ENCODE peak calls at places on chromosomes 12 and 14, in four cellular contexts. I is spleen, X is prostate gland, Y is sigmoid colon. E is an unnamed sample.

GRCh38 chr12:53173085-53173715 is 7.3 kb upstream of the ZNF740 start:
- DNase-seq in I (no peak), Y (no peak), X (no peak), E (no peak)

GRCh38 chr12:52010152-52010622 is 3.4 kb downstream of the TAMALIN start:
- DNase-seq in I (peak), Y (peak), X (no peak), E (no peak)

GRCh38 chr14:57963071-57963470 is 97.2 kb upstream of the SLC35F4 start:
- DNase-seq in Y (no peak), I (no peak), X (no peak), E (no peak)

GRCh38 chr12:52225752-52226151 is 7.3 kb upstream of the KRT7 start:
- DNase-seq in I (peak), X (no peak), Y (peak), E (no peak)

GRCh38 chr12:62813031-62813829 is 121.7 kb downstream of the PPM1H start:
- DNase-seq in Y (peak), I (peak), X (peak), E (no peak)

GRCh38 chr14:91250912-91251311 is 6.4 kb upstream of the GPR68 start:
- DNase-seq in I (no peak), Y (no peak), X (no peak), E (no peak)

GRCh38 chr14:32545109-32545857 is 216.2 kb downstream of the AKAP6 start:
- DNase-seq in X (no peak), Y (no peak), I (no peak), E (no peak)

GRCh38 chr14:85546390-85546789 is 16.4 kb downstream of the FLRT2 start:
- DNase-seq in Y (no peak), X (no peak), I (no peak), E (no peak)

GRCh38 chr12:188910-189621 is 24.9 kb downstream of the SLC6A12 start:
- DNase-seq in Y (no peak), X (no peak), I (peak), E (peak)

GRCh38 chr12:67663121-67663520 is 14.6 kb downstream of the DYRK2 start:
- DNase-seq in Y (no peak), X (no peak), I (no peak), E (no peak)

GRCh38 chr12:42695490-42695995 is 106.0 kb upstream of the PRICKLE1 start:
- DNase-seq in X (no peak), I (no peak), Y (no peak), E (no peak)

GRCh38 chr12:53869500-53869899 is 69.1 kb upstream of the HOXC13 start:
- DNase-seq in I (no peak), Y (no peak), X (no peak), E (no peak)

GRCh38 chr14:95527392-95528002 is 7.4 kb upstream of the GLRX5 start:
- DNase-seq in I (no peak), X (no peak), Y (peak), E (no peak)

GRCh38 chr12:16030729-16031128 is 119.6 kb downstream of the DERA start:
- DNase-seq in I (no peak), X (no peak), Y (no peak), E (no peak)

GRCh38 chr14:85333313-85333712 is 196.6 kb upstream of the FLRT2 start:
- DNase-seq in I (no peak), Y (no peak), X (no peak), E (no peak)

GRCh38 chr14:21053184-21054122 is 4.2 kb upstream of the RNASE8 start:
- DNase-seq in I (no peak), X (no peak), Y (no peak), E (no peak)

GRCh38 chr12:124754949-124755800 is 108.5 kb downstream of the SCARB1 start:
- DNase-seq in Y (peak), X (peak), I (peak), E (no peak)

GRCh38 chr12:106226884-106227640 is 20.8 kb downstream of the CKAP4 start:
- DNase-seq in I (peak), X (peak), Y (no peak), E (peak)

GRCh38 chr12:16600525-16600924 is 5.4 kb downstream of the LMO3 start:
- DNase-seq in X (no peak), I (no peak), Y (no peak), E (no peak)

GRCh38 chr12:109944975-109945374 is 44.9 kb downstream of the TCHP start:
- DNase-seq in I (no peak), Y (no peak), X (no peak), E (no peak)

GRCh38 chr12:22541496-22541895 is 2.8 kb downstream of the C2CD5 start:
- DNase-seq in I (no peak), Y (no peak), X (no peak), E (no peak)

GRCh38 chr12:10716704-10717315 is 6.3 kb downstream of the YBX3 start:
- DNase-seq in X (peak), I (peak), Y (peak), E (no peak)

GRCh38 chr14:100291305-100292075 is 14.8 kb downstream of the SLC25A29 start:
- DNase-seq in Y (no peak), I (peak), X (no peak), E (no peak)

GRCh38 chr14:101000711-101001110 is 97.2 kb upstream of the RTL1 start:
- DNase-seq in X (no peak), I (no peak), Y (no peak), E (no peak)

DNA sequence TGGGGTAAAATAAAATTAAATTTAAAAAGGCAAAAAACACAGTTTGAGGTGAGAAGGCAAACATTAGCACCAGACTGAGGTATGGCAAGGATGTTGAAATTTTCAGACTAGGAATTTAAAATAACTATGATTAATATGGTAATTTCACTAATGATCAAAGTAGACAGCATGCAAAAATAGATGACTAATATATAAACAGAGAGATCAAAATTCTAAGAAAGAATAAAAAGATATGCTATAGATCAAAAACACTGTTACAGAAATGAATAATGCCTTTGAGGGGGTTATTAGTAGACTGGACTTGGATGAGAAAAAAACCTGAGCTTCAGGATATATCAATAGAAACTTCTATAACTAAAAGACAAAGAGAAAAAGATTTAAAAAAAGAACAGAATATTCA is 14.4 kb upstream of the GALNT8 start:
- DNase-seq in I (no peak), X (no peak), Y (no peak), E (no peak)
- TF ChIP-seq POLR2AphosphoS5 in I (no peak), X (no peak), Y (no peak), E (no peak)

DNA sequence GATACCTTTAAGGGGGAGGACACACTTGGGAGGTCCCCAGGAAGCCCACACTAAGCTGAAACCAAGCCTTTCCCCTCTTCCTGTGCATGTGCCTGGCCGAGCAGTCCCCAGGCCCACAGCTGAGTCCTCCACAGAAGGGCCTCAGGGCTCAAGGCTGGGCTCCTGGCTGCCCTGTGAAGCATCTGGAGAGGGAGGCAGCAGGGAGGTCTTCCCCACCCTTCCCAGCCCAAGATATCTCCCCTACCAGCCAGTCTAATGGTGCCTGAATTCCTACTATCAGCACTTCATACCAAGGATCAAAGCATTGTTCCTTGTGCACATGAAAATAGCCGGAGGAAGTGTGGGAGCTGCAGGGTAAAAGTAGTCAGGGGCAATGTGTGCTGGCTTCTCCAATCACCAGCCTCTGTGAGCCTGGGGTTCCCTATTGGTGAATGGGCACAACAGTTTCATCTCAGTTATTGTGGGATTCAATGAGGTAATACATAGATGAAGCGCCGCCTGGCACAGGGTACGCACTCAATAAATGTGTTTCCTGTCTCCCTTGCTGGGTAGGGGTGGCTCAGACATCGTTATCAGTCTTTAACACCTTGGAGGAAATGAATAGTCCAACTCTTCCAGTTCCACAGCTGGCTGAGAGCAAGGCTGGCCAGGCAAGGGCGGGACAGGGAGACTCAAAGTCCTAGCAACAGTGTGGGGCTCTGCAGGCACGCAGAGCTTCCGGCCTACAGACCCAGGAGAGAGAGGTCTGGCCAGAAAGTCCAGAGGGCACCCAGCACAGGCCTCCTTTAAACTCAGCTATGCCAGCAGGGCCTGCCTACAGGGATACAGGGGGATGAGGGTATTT is 39.1 kb upstream of the PNMA1 start:
- DNase-seq in X (no peak), Y (peak), I (peak), E (no peak)
- TF ChIP-seq POLR2A in X (no peak), Y (no peak), I (no peak), E (no peak)

DNA sequence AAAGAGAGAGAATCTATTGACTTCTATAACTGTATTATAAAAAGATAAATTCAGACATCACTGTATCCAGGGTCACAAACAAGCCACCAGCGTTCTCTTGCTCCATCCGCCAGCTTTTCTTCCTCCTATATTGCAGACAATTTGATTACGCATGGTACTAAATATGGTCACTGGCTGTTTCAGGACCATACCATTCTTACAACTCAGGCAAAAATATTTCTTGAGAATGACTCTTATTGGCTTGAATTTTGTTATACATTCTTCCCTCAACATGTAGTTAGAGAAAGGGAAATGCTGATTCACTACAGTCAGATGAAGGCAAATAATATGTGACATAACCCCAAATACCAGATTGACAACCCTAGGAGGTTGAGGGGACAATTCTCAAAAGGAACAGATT is 101.3 kb downstream of the SLC6A15 start:
- DNase-seq in Y (no peak), X (no peak), I (no peak), E (no peak)
- TF ChIP-seq POLR2AphosphoS5 in Y (no peak), X (no peak), I (no peak), E (no peak)

DNA sequence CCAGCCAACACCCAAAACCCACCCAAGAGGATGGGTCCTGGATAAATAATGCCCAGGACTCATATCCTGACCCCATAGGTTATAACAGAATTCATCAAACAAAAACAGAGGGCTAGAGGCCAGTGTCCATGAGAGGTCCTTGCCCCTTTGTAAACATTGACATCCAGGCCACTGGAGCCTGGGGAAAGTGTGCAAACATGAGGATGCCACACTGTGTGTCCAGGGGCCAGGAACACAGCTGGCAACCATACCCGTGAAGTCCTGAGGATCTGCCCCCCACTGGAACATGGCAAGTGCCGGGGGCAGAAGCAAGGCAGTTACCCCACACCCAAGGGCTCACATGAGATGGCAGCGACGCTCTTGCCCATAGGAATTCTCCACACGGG is 4.2 kb upstream of the KMT2D start:
- DNase-seq in X (no peak), Y (no peak), I (no peak), E (no peak)
- TF ChIP-seq POLR2A in X (no peak), Y (no peak), I (no peak), E (no peak)

GRCh38 chr12:3732901-3733300 is 20.0 kb downstream of the CRACR2A start:
- DNase-seq in I (no peak), X (no peak), Y (no peak), E (no peak)
- TF ChIP-seq POLR2AphosphoS5 in I (no peak), X (no peak), Y (no peak), E (no peak)

DNA sequence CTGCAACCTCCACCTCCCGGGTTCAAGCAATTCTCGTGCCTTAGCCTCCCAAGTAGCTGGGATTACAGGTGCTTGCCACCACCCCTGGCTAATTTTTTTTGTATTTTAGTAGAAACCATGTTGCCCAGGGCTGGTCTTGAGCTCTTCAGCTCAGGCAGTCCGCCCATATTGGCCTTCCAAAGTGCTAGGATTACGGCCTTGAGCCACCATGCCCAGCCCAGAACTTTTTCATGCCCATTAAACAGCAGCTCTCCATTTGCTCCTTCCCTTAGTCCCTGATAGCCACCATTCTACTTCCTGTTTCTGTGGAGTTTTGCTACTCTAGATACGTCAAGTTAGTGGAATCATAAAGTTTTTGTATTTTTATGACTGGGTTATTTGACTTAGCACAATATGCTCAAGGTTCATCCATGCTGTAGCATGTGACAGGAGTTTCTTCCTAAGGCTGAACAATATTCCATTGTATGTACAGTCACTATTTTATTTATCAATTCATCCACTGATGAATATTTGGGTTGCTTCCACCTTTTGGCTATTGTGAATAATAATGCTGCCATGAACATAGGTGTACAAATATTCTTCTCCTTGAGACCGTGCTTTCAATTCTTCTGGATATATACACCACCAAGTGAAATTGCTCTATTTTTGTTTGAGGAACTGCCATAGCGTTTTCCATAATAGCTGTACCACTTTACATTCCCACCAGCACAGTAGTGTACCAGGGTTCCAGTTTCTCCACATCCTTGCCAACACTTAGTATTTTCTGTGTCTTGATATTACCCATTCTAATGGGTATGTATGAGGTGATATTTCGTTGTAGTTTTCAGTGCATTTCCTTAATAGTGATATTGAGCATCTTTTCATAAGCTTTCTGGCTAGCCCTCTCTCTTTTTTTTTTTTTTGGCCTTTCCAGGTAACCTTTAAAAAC is 15.0 kb downstream of the ATF1 start:
- DNase-seq in X (no peak), Y (no peak), I (no peak), E (no peak)
- TF ChIP-seq POLR2A in X (no peak), Y (no peak), I (no peak), E (no peak)

GRCh38 chr12:113056381-113056630 is 224 bp upstream of the DTX1 start:
- DNase-seq in Y (no peak), X (no peak), I (no peak), E (no peak)
- TF ChIP-seq POLR2AphosphoS5 in Y (no peak), X (no peak), I (no peak), E (no peak)

DNA sequence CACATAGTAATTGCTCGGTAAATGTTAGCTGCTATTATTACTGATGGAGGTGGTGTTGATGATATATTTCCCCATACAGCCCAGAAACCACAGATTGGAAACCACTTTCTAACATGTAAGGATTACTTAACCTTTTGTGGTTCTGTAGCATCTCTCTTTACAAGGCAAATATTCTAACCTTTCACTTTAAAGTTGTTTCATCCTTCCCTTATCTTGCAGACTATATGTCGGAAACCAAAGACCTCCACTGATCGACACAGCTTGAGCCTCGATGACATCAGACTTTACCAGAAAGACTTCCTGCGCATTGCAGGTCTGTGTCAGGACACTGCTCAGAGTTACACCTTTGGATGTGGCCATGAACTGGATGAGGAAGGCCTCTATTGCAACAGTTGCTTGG is 75.8 kb downstream of the FRMD6 start:
- DNase-seq in I (no peak), X (no peak), Y (no peak), E (no peak)
- TF ChIP-seq POLR2A in I (no peak), X (no peak), Y (no peak), E (no peak)

E was measured in GM12892.